ENCODE peak calls at places on chromosomes 12 and 14, in nine cellular contexts. One of them, this sample, is unnamed.

GRCh38 chr12:68207276-68207675 is 18.3 kb downstream of the IL26 start:
- DNase-seq in ACHN: no peak
- DNase-seq in stimulated activated CD4-positive, alpha-beta T cell treated with anti-CD3 and anti-CD28 coated beads, Interleukin-12 subunit alpha, Interleukin-12 subunit beta, amount 100 ng/mL, for 4 hours: no peak
- DNase-seq in WTC11: no peak
- DNase-seq in K562: no peak
- DNase-seq in GM23248: no peak
- DNase-seq in tibial nerve: no peak
- DNase-seq in epithelial cell of esophagus: no peak
- DNase-seq in aorta: no peak
- DNase-seq in this sample: no peak

GRCh38 chr12:22250762-22251161 is 83.7 kb downstream of the ST8SIA1 start:
- DNase-seq in WTC11: no peak
- DNase-seq in GM23248: no peak
- DNase-seq in ACHN: no peak
- DNase-seq in tibial nerve: no peak
- DNase-seq in stimulated activated CD4-positive, alpha-beta T cell treated with anti-CD3 and anti-CD28 coated beads, Interleukin-12 subunit alpha, Interleukin-12 subunit beta, amount 100 ng/mL, for 4 hours: no peak
- DNase-seq in aorta: no peak
- DNase-seq in K562: no peak
- DNase-seq in epithelial cell of esophagus: no peak
- DNase-seq in this sample: no peak

GRCh38 chr12:109758406-109759075 is 44.9 kb downstream of the FAM222A start:
- DNase-seq in stimulated activated CD4-positive, alpha-beta T cell treated with anti-CD3 and anti-CD28 coated beads, Interleukin-12 subunit alpha, Interleukin-12 subunit beta, amount 100 ng/mL, for 4 hours: no peak
- DNase-seq in WTC11: peak; percentile 24
- DNase-seq in GM23248: no peak
- DNase-seq in ACHN: no peak
- DNase-seq in tibial nerve: no peak
- DNase-seq in K562: no peak
- DNase-seq in aorta: peak; percentile 44
- DNase-seq in epithelial cell of esophagus: no peak
- DNase-seq in this sample: no peak

GRCh38 chr14:77120771-77121743 is 20.5 kb downstream of the ZDHHC22 start:
- DNase-seq in stimulated activated CD4-positive, alpha-beta T cell treated with anti-CD3 and anti-CD28 coated beads, Interleukin-12 subunit alpha, Interleukin-12 subunit beta, amount 100 ng/mL, for 4 hours: no peak
- DNase-seq in K562: no peak
- DNase-seq in tibial nerve: no peak
- DNase-seq in GM23248: no peak
- DNase-seq in WTC11: no peak
- DNase-seq in aorta: no peak
- DNase-seq in ACHN: no peak
- DNase-seq in epithelial cell of esophagus: no peak
- DNase-seq in this sample: no peak

GRCh38 chr14:96634481-96634880 is 132.3 kb downstream of the PAPOLA start:
- DNase-seq in stimulated activated CD4-positive, alpha-beta T cell treated with anti-CD3 and anti-CD28 coated beads, Interleukin-12 subunit alpha, Interleukin-12 subunit beta, amount 100 ng/mL, for 4 hours: no peak
- DNase-seq in tibial nerve: no peak
- DNase-seq in ACHN: no peak
- DNase-seq in WTC11: no peak
- DNase-seq in K562: no peak
- DNase-seq in epithelial cell of esophagus: no peak
- DNase-seq in GM23248: no peak
- DNase-seq in aorta: peak; percentile 21
- DNase-seq in this sample: no peak

GRCh38 chr12:56600753-56601152 is 29.4 kb downstream of the BAZ2A start:
- DNase-seq in WTC11: no peak
- DNase-seq in aorta: no peak
- DNase-seq in ACHN: no peak
- DNase-seq in tibial nerve: no peak
- DNase-seq in GM23248: no peak
- DNase-seq in K562: no peak
- DNase-seq in epithelial cell of esophagus: no peak
- DNase-seq in stimulated activated CD4-positive, alpha-beta T cell treated with anti-CD3 and anti-CD28 coated beads, Interleukin-12 subunit alpha, Interleukin-12 subunit beta, amount 100 ng/mL, for 4 hours: no peak
- DNase-seq in this sample: no peak

GRCh38 chr12:49327887-49328286 is 4.8 kb downstream of the TROAP start:
- DNase-seq in aorta: no peak
- DNase-seq in ACHN: no peak
- DNase-seq in WTC11: no peak
- DNase-seq in GM23248: no peak
- DNase-seq in tibial nerve: no peak
- DNase-seq in K562: no peak
- DNase-seq in epithelial cell of esophagus: no peak
- DNase-seq in stimulated activated CD4-positive, alpha-beta T cell treated with anti-CD3 and anti-CD28 coated beads, Interleukin-12 subunit alpha, Interleukin-12 subunit beta, amount 100 ng/mL, for 4 hours: no peak
- DNase-seq in this sample: no peak

GRCh38 chr12:10101042-10101579 is 2.3 kb upstream of the CLEC1A start:
- DNase-seq in stimulated activated CD4-positive, alpha-beta T cell treated with anti-CD3 and anti-CD28 coated beads, Interleukin-12 subunit alpha, Interleukin-12 subunit beta, amount 100 ng/mL, for 4 hours: no peak
- DNase-seq in WTC11: no peak
- DNase-seq in tibial nerve: no peak
- DNase-seq in GM23248: peak; percentile 88
- DNase-seq in ACHN: no peak
- DNase-seq in epithelial cell of esophagus: peak; percentile 66
- DNase-seq in K562: no peak
- DNase-seq in aorta: no peak
- DNase-seq in this sample: no peak

GRCh38 chr14:39232554-39233415 is 930 bp upstream of the MIA2 start:
- DNase-seq in aorta: no peak
- DNase-seq in stimulated activated CD4-positive, alpha-beta T cell treated with anti-CD3 and anti-CD28 coated beads, Interleukin-12 subunit alpha, Interleukin-12 subunit beta, amount 100 ng/mL, for 4 hours: no peak
- DNase-seq in epithelial cell of esophagus: peak; percentile 38
- DNase-seq in WTC11: no peak
- DNase-seq in K562: no peak
- DNase-seq in GM23248: peak; percentile 81
- DNase-seq in ACHN: peak; percentile 51
- DNase-seq in tibial nerve: no peak
- DNase-seq in this sample: no peak

GRCh38 chr12:101823891-101824290 is 6.9 kb downstream of the GNPTAB start:
- DNase-seq in tibial nerve: peak; percentile 33
- DNase-seq in epithelial cell of esophagus: peak; percentile 26
- DNase-seq in aorta: no peak
- DNase-seq in WTC11: peak; percentile 54
- DNase-seq in K562: peak; percentile 86
- DNase-seq in stimulated activated CD4-positive, alpha-beta T cell treated with anti-CD3 and anti-CD28 coated beads, Interleukin-12 subunit alpha, Interleukin-12 subunit beta, amount 100 ng/mL, for 4 hours: peak; percentile 26
- DNase-seq in GM23248: peak; percentile 22
- DNase-seq in ACHN: peak; percentile 80
- DNase-seq in this sample: peak; percentile 87

GRCh38 chr12:92928431-92928961 is 599 bp downstream of the EEA1 start:
- DNase-seq in epithelial cell of esophagus: peak; percentile 47
- DNase-seq in WTC11: peak; percentile 16
- DNase-seq in K562: peak; percentile 42
- DNase-seq in aorta: peak; percentile 84
- DNase-seq in stimulated activated CD4-positive, alpha-beta T cell treated with anti-CD3 and anti-CD28 coated beads, Interleukin-12 subunit alpha, Interleukin-12 subunit beta, amount 100 ng/mL, for 4 hours: peak; percentile 52
- DNase-seq in ACHN: peak; percentile 46
- DNase-seq in tibial nerve: peak; percentile 13
- DNase-seq in GM23248: peak; percentile 75
- DNase-seq in this sample: peak; percentile 20

GRCh38 chr12:91381309-91381804 is 198.7 kb upstream of the DCN start:
- DNase-seq in epithelial cell of esophagus: peak; percentile 86
- DNase-seq in K562: no peak
- DNase-seq in ACHN: peak; percentile 48
- DNase-seq in stimulated activated CD4-positive, alpha-beta T cell treated with anti-CD3 and anti-CD28 coated beads, Interleukin-12 subunit alpha, Interleukin-12 subunit beta, amount 100 ng/mL, for 4 hours: no peak
- DNase-seq in aorta: no peak
- DNase-seq in tibial nerve: peak; percentile 34
- DNase-seq in GM23248: peak; percentile 85
- DNase-seq in WTC11: peak; percentile 66
- DNase-seq in this sample: no peak

GRCh38 chr14:32623300-32624093 is 294.4 kb downstream of the AKAP6 start:
- DNase-seq in ACHN: peak; percentile 36
- DNase-seq in K562: no peak
- DNase-seq in aorta: no peak
- DNase-seq in epithelial cell of esophagus: peak; percentile 62
- DNase-seq in tibial nerve: no peak
- DNase-seq in GM23248: peak; percentile 72
- DNase-seq in stimulated activated CD4-positive, alpha-beta T cell treated with anti-CD3 and anti-CD28 coated beads, Interleukin-12 subunit alpha, Interleukin-12 subunit beta, amount 100 ng/mL, for 4 hours: no peak
- DNase-seq in WTC11: no peak
- DNase-seq in this sample: no peak

GRCh38 chr12:113802966-113803828 is 162.9 kb downstream of the RBM19 start:
- DNase-seq in aorta: peak; percentile 45
- DNase-seq in tibial nerve: no peak
- DNase-seq in ACHN: no peak
- DNase-seq in epithelial cell of esophagus: no peak
- DNase-seq in stimulated activated CD4-positive, alpha-beta T cell treated with anti-CD3 and anti-CD28 coated beads, Interleukin-12 subunit alpha, Interleukin-12 subunit beta, amount 100 ng/mL, for 4 hours: no peak
- DNase-seq in WTC11: no peak
- DNase-seq in K562: no peak
- DNase-seq in GM23248: no peak
- DNase-seq in this sample: no peak

GRCh38 chr12:96503971-96504370 is 14.6 kb downstream of the CFAP54 start:
- DNase-seq in ACHN: peak; percentile 42
- DNase-seq in stimulated activated CD4-positive, alpha-beta T cell treated with anti-CD3 and anti-CD28 coated beads, Interleukin-12 subunit alpha, Interleukin-12 subunit beta, amount 100 ng/mL, for 4 hours: no peak
- DNase-seq in aorta: no peak
- DNase-seq in WTC11: no peak
- DNase-seq in GM23248: no peak
- DNase-seq in K562: no peak
- DNase-seq in tibial nerve: no peak
- DNase-seq in epithelial cell of esophagus: no peak
- DNase-seq in this sample: no peak

GRCh38 chr12:10084733-10085132 is 14.1 kb downstream of the CLEC1A start:
- DNase-seq in stimulated activated CD4-positive, alpha-beta T cell treated with anti-CD3 and anti-CD28 coated beads, Interleukin-12 subunit alpha, Interleukin-12 subunit beta, amount 100 ng/mL, for 4 hours: no peak
- DNase-seq in GM23248: no peak
- DNase-seq in WTC11: no peak
- DNase-seq in ACHN: no peak
- DNase-seq in tibial nerve: no peak
- DNase-seq in aorta: no peak
- DNase-seq in epithelial cell of esophagus: no peak
- DNase-seq in K562: no peak
- DNase-seq in this sample: no peak

GRCh38 chr14:92173668-92174067 is 51.9 kb downstream of the CPSF2 start:
- DNase-seq in ACHN: no peak
- DNase-seq in stimulated activated CD4-positive, alpha-beta T cell treated with anti-CD3 and anti-CD28 coated beads, Interleukin-12 subunit alpha, Interleukin-12 subunit beta, amount 100 ng/mL, for 4 hours: no peak
- DNase-seq in epithelial cell of esophagus: peak; percentile 7
- DNase-seq in GM23248: peak; percentile 60
- DNase-seq in K562: no peak
- DNase-seq in tibial nerve: no peak
- DNase-seq in aorta: no peak
- DNase-seq in WTC11: no peak
- DNase-seq in this sample: no peak

GRCh38 chr12:121170581-121171260 is 38.0 kb downstream of the P2RX7 start:
- DNase-seq in ACHN: no peak
- DNase-seq in stimulated activated CD4-positive, alpha-beta T cell treated with anti-CD3 and anti-CD28 coated beads, Interleukin-12 subunit alpha, Interleukin-12 subunit beta, amount 100 ng/mL, for 4 hours: no peak
- DNase-seq in WTC11: no peak
- DNase-seq in K562: no peak
- DNase-seq in GM23248: peak; percentile 6
- DNase-seq in aorta: no peak
- DNase-seq in epithelial cell of esophagus: peak; percentile 40
- DNase-seq in tibial nerve: no peak
- DNase-seq in this sample: no peak

GRCh38 chr12:70590051-70590450 is 47.2 kb downstream of the PTPRB start:
- DNase-seq in epithelial cell of esophagus: peak; percentile 83
- DNase-seq in WTC11: peak; percentile 81
- DNase-seq in K562: peak; percentile 86
- DNase-seq in stimulated activated CD4-positive, alpha-beta T cell treated with anti-CD3 and anti-CD28 coated beads, Interleukin-12 subunit alpha, Interleukin-12 subunit beta, amount 100 ng/mL, for 4 hours: peak; percentile 42
- DNase-seq in aorta: peak; percentile 89
- DNase-seq in ACHN: peak; percentile 70
- DNase-seq in tibial nerve: peak; percentile 78
- DNase-seq in GM23248: peak; percentile 90
- DNase-seq in this sample: peak; percentile 20

This sample was measured in naive thymus-derived CD8-positive, alpha-beta T cell.